ENCODE peak calls at places on chromosomes 6 and 20, in five cellular contexts. One of them, this sample, is unnamed.

GRCh38 chr20:20073851-20074252 is 21.5 kb downstream of the CFAP61 start:
- DNase-seq in GM10248: no peak
- DNase-seq in A549: no peak
- DNase-seq in activated CD8-positive, alpha-beta T cell treated with anti-CD3 and anti-CD28 coated beads for 36 hours: no peak
- DNase-seq in lower leg skin: no peak
- DNase-seq in this sample: no peak

GRCh38 chr6:34414999-34415858 is 10.6 kb downstream of the RPS10 start:
- DNase-seq in GM10248: peak
- DNase-seq in A549: peak
- DNase-seq in activated CD8-positive, alpha-beta T cell treated with anti-CD3 and anti-CD28 coated beads for 36 hours: peak
- DNase-seq in lower leg skin: no peak
- DNase-seq in this sample: no peak

GRCh38 chr20:19739351-19739750 is 18.7 kb upstream of the RIN2 start:
- DNase-seq in GM10248: no peak
- DNase-seq in A549: no peak
- DNase-seq in activated CD8-positive, alpha-beta T cell treated with anti-CD3 and anti-CD28 coated beads for 36 hours: no peak
- DNase-seq in lower leg skin: no peak
- DNase-seq in this sample: no peak

GRCh38 chr20:40160151-40160550 is 528.9 kb downstream of the MAFB start:
- DNase-seq in GM10248: peak
- DNase-seq in A549: peak
- DNase-seq in activated CD8-positive, alpha-beta T cell treated with anti-CD3 and anti-CD28 coated beads for 36 hours: peak
- DNase-seq in lower leg skin: no peak
- DNase-seq in this sample: no peak

GRCh38 chr6:102918161-102918560 is 1524.7 kb downstream of the GRIK2 start:
- DNase-seq in GM10248: no peak
- DNase-seq in A549: no peak
- DNase-seq in activated CD8-positive, alpha-beta T cell treated with anti-CD3 and anti-CD28 coated beads for 36 hours: no peak
- DNase-seq in lower leg skin: no peak
- DNase-seq in this sample: no peak

GRCh38 chr6:87378947-87379346 is 28.8 kb upstream of the CFAP206 start:
- DNase-seq in GM10248: peak
- DNase-seq in A549: no peak
- DNase-seq in activated CD8-positive, alpha-beta T cell treated with anti-CD3 and anti-CD28 coated beads for 36 hours: no peak
- DNase-seq in lower leg skin: no peak
- DNase-seq in this sample: no peak

GRCh38 chr6:110811187-110811586 is 4.1 kb downstream of the CDK19 start:
- DNase-seq in GM10248: peak
- DNase-seq in A549: no peak
- DNase-seq in activated CD8-positive, alpha-beta T cell treated with anti-CD3 and anti-CD28 coated beads for 36 hours: no peak
- DNase-seq in lower leg skin: no peak
- DNase-seq in this sample: no peak

GRCh38 chr6:132070356-132070755 is 119.2 kb upstream of the CCN2 start:
- DNase-seq in GM10248: no peak
- DNase-seq in A549: no peak
- DNase-seq in activated CD8-positive, alpha-beta T cell treated with anti-CD3 and anti-CD28 coated beads for 36 hours: no peak
- DNase-seq in lower leg skin: no peak
- DNase-seq in this sample: no peak

GRCh38 chr6:63410435-63411426 is 90.9 kb upstream of the LGSN start:
- DNase-seq in GM10248: no peak
- DNase-seq in A549: no peak
- DNase-seq in activated CD8-positive, alpha-beta T cell treated with anti-CD3 and anti-CD28 coated beads for 36 hours: no peak
- DNase-seq in lower leg skin: no peak
- DNase-seq in this sample: no peak

GRCh38 chr6:16154904-16155303 is 26.0 kb downstream of the MYLIP start:
- DNase-seq in GM10248: no peak
- DNase-seq in A549: no peak
- DNase-seq in activated CD8-positive, alpha-beta T cell treated with anti-CD3 and anti-CD28 coated beads for 36 hours: no peak
- DNase-seq in lower leg skin: no peak
- DNase-seq in this sample: no peak

GRCh38 chr6:43968110-43968965 is 158.9 kb downstream of the MRPL14 start:
- DNase-seq in GM10248: no peak
- DNase-seq in A549: no peak
- DNase-seq in activated CD8-positive, alpha-beta T cell treated with anti-CD3 and anti-CD28 coated beads for 36 hours: no peak
- DNase-seq in lower leg skin: peak
- DNase-seq in this sample: no peak

GRCh38 chr20:58712116-58712822 is 19.7 kb downstream of the NPEPL1 start:
- DNase-seq in GM10248: no peak
- DNase-seq in A549: no peak
- DNase-seq in activated CD8-positive, alpha-beta T cell treated with anti-CD3 and anti-CD28 coated beads for 36 hours: no peak
- DNase-seq in lower leg skin: peak
- DNase-seq in this sample: no peak

GRCh38 chr6:149541139-149541538 is 4.7 kb downstream of the PPIL4 start:
- DNase-seq in GM10248: no peak
- DNase-seq in A549: no peak
- DNase-seq in activated CD8-positive, alpha-beta T cell treated with anti-CD3 and anti-CD28 coated beads for 36 hours: no peak
- DNase-seq in lower leg skin: no peak
- DNase-seq in this sample: no peak

GRCh38 chr6:163243083-163243482 is 171.4 kb upstream of the QKI start:
- DNase-seq in GM10248: no peak
- DNase-seq in A549: no peak
- DNase-seq in activated CD8-positive, alpha-beta T cell treated with anti-CD3 and anti-CD28 coated beads for 36 hours: no peak
- DNase-seq in lower leg skin: no peak
- DNase-seq in this sample: no peak

GRCh38 chr6:108027594-108027993 is 46.9 kb downstream of the OSTM1 start:
- DNase-seq in GM10248: no peak
- DNase-seq in A549: peak
- DNase-seq in activated CD8-positive, alpha-beta T cell treated with anti-CD3 and anti-CD28 coated beads for 36 hours: no peak
- DNase-seq in lower leg skin: no peak
- DNase-seq in this sample: no peak

GRCh38 chr20:57013741-57014140 is 252.7 kb downstream of the BMP7 start:
- DNase-seq in GM10248: no peak
- DNase-seq in A549: no peak
- DNase-seq in activated CD8-positive, alpha-beta T cell treated with anti-CD3 and anti-CD28 coated beads for 36 hours: no peak
- DNase-seq in lower leg skin: no peak
- DNase-seq in this sample: no peak

GRCh38 chr20:47821481-47822100 is 36.3 kb upstream of the SULF2 start:
- DNase-seq in GM10248: no peak
- DNase-seq in A549: peak
- DNase-seq in activated CD8-positive, alpha-beta T cell treated with anti-CD3 and anti-CD28 coated beads for 36 hours: no peak
- DNase-seq in lower leg skin: no peak
- DNase-seq in this sample: no peak

GRCh38 chr6:8982659-8983058 is 547.3 kb upstream of the SLC35B3 start:
- DNase-seq in GM10248: no peak
- DNase-seq in A549: no peak
- DNase-seq in activated CD8-positive, alpha-beta T cell treated with anti-CD3 and anti-CD28 coated beads for 36 hours: no peak
- DNase-seq in lower leg skin: no peak
- DNase-seq in this sample: no peak

GRCh38 chr6:115287467-115287866 is 773.2 kb downstream of the FRK start:
- DNase-seq in GM10248: no peak
- DNase-seq in A549: no peak
- DNase-seq in activated CD8-positive, alpha-beta T cell treated with anti-CD3 and anti-CD28 coated beads for 36 hours: no peak
- DNase-seq in lower leg skin: no peak
- DNase-seq in this sample: no peak

GRCh38 chr6:41239467-41240159 is 11.5 kb downstream of the TREML4 start:
- DNase-seq in GM10248: no peak
- DNase-seq in A549: no peak
- DNase-seq in activated CD8-positive, alpha-beta T cell treated with anti-CD3 and anti-CD28 coated beads for 36 hours: no peak
- DNase-seq in lower leg skin: no peak
- DNase-seq in this sample: no peak

GRCh38 chr20:33862709-33863403 is 51.7 kb downstream of the CHMP4B start:
- DNase-seq in GM10248: peak
- DNase-seq in A549: peak
- DNase-seq in activated CD8-positive, alpha-beta T cell treated with anti-CD3 and anti-CD28 coated beads for 36 hours: peak
- DNase-seq in lower leg skin: peak
- DNase-seq in this sample: peak

GRCh38 chr20:478949-479429 is 16.7 kb upstream of the TBC1D20 start:
- DNase-seq in GM10248: peak
- DNase-seq in A549: peak
- DNase-seq in activated CD8-positive, alpha-beta T cell treated with anti-CD3 and anti-CD28 coated beads for 36 hours: peak
- DNase-seq in lower leg skin: no peak
- DNase-seq in this sample: no peak

GRCh38 chr20:49590163-49591017 is 22.5 kb upstream of the PTGIS start:
- DNase-seq in GM10248: no peak
- DNase-seq in A549: no peak
- DNase-seq in activated CD8-positive, alpha-beta T cell treated with anti-CD3 and anti-CD28 coated beads for 36 hours: peak
- DNase-seq in lower leg skin: no peak
- DNase-seq in this sample: no peak

GRCh38 chr6:214428-214827 is 77.9 kb upstream of the DUSP22 start:
- DNase-seq in GM10248: no peak
- DNase-seq in A549: no peak
- DNase-seq in activated CD8-positive, alpha-beta T cell treated with anti-CD3 and anti-CD28 coated beads for 36 hours: no peak
- DNase-seq in lower leg skin: peak
- DNase-seq in this sample: no peak

GRCh38 chr6:33429745-33430042 is 9.8 kb downstream of the SYNGAP1 start:
- DNase-seq in GM10248: no peak
- DNase-seq in A549: no peak
- DNase-seq in activated CD8-positive, alpha-beta T cell treated with anti-CD3 and anti-CD28 coated beads for 36 hours: peak
- DNase-seq in lower leg skin: no peak
- DNase-seq in this sample: no peak

GRCh38 chr20:8399963-8400362 is 267.9 kb downstream of the PLCB1 start:
- DNase-seq in GM10248: peak
- DNase-seq in A549: no peak
- DNase-seq in activated CD8-positive, alpha-beta T cell treated with anti-CD3 and anti-CD28 coated beads for 36 hours: no peak
- DNase-seq in lower leg skin: no peak
- DNase-seq in this sample: no peak

GRCh38 chr6:80454197-80454596 is 347.7 kb downstream of the BCKDHB start:
- DNase-seq in GM10248: no peak
- DNase-seq in A549: no peak
- DNase-seq in activated CD8-positive, alpha-beta T cell treated with anti-CD3 and anti-CD28 coated beads for 36 hours: peak
- DNase-seq in lower leg skin: no peak
- DNase-seq in this sample: no peak

GRCh38 chr6:28005124-28005662 is 48.2 kb downstream of the OR2B6 start:
- DNase-seq in GM10248: no peak
- DNase-seq in A549: no peak
- DNase-seq in activated CD8-positive, alpha-beta T cell treated with anti-CD3 and anti-CD28 coated beads for 36 hours: no peak
- DNase-seq in lower leg skin: no peak
- DNase-seq in this sample: no peak

GRCh38 chr6:163335671-163336545 is 78.6 kb upstream of the QKI start:
- DNase-seq in GM10248: no peak
- DNase-seq in A549: no peak
- DNase-seq in activated CD8-positive, alpha-beta T cell treated with anti-CD3 and anti-CD28 coated beads for 36 hours: no peak
- DNase-seq in lower leg skin: no peak
- DNase-seq in this sample: no peak

GRCh38 chr20:44802702-44803101 is 7.6 kb downstream of the RIMS4 start:
- DNase-seq in GM10248: no peak
- DNase-seq in A549: no peak
- DNase-seq in activated CD8-positive, alpha-beta T cell treated with anti-CD3 and anti-CD28 coated beads for 36 hours: no peak
- DNase-seq in lower leg skin: no peak
- DNase-seq in this sample: no peak

GRCh38 chr20:44803383-44803941 is 6.9 kb downstream of the RIMS4 start:
- DNase-seq in GM10248: no peak
- DNase-seq in A549: no peak
- DNase-seq in activated CD8-positive, alpha-beta T cell treated with anti-CD3 and anti-CD28 coated beads for 36 hours: no peak
- DNase-seq in lower leg skin: no peak
- DNase-seq in this sample: no peak

GRCh38 chr20:44796758-44797457 is 13.4 kb downstream of the RIMS4 start:
- DNase-seq in GM10248: no peak
- DNase-seq in A549: no peak
- DNase-seq in activated CD8-positive, alpha-beta T cell treated with anti-CD3 and anti-CD28 coated beads for 36 hours: no peak
- DNase-seq in lower leg skin: no peak
- DNase-seq in this sample: no peak

GRCh38 chr20:44799691-44800090 is 10.7 kb downstream of the RIMS4 start:
- DNase-seq in GM10248: no peak
- DNase-seq in A549: no peak
- DNase-seq in activated CD8-positive, alpha-beta T cell treated with anti-CD3 and anti-CD28 coated beads for 36 hours: no peak
- DNase-seq in lower leg skin: no peak
- DNase-seq in this sample: no peak

GRCh38 chr20:44800398-44801046 is 9.8 kb downstream of the RIMS4 start:
- DNase-seq in GM10248: no peak
- DNase-seq in A549: no peak
- DNase-seq in activated CD8-positive, alpha-beta T cell treated with anti-CD3 and anti-CD28 coated beads for 36 hours: peak
- DNase-seq in lower leg skin: no peak
- DNase-seq in this sample: no peak
- TF ChIP-seq CTCF in GM10248: peak
- TF ChIP-seq CTCF in A549: peak
- TF ChIP-seq CTCF in activated CD8-positive, alpha-beta T cell treated with anti-CD3 and anti-CD28 coated beads for 36 hours: peak
- TF ChIP-seq CTCF in lower leg skin: no peak
- TF ChIP-seq CTCF in this sample: no peak

DNA sequence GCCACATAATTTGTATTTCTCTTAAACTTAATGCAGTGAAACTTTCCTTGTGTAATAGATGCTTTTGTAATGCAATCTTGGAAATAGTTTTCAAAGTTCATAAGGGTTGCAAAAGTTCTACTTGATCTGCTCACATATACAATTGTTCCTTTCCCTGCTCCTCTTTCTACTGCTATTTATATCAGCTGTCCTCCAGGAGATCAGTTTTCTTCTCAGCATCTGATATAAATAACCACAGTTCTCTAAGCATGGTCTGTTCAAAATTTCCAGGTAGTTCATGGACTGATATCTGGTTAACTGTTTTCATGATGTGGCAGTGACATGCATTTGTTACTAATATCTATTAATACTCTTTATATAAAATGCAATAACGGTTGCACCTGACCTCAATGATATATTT is 120.4 kb downstream of the KCNQ5 start:
- DNase-seq in GM10248: no peak
- DNase-seq in A549: no peak
- DNase-seq in activated CD8-positive, alpha-beta T cell treated with anti-CD3 and anti-CD28 coated beads for 36 hours: no peak
- DNase-seq in lower leg skin: no peak
- DNase-seq in this sample: no peak
- TF ChIP-seq CTCF in GM10248: no peak
- TF ChIP-seq CTCF in A549: no peak
- TF ChIP-seq CTCF in activated CD8-positive, alpha-beta T cell treated with anti-CD3 and anti-CD28 coated beads for 36 hours: no peak
- TF ChIP-seq CTCF in lower leg skin: no peak
- TF ChIP-seq CTCF in this sample: no peak

GRCh38 chr6:32240686-32241085 is 16.8 kb upstream of the NOTCH4 start:
- DNase-seq in GM10248: no peak
- DNase-seq in A549: no peak
- DNase-seq in activated CD8-positive, alpha-beta T cell treated with anti-CD3 and anti-CD28 coated beads for 36 hours: no peak
- DNase-seq in lower leg skin: no peak
- DNase-seq in this sample: no peak
- TF ChIP-seq CTCF in GM10248: no peak
- TF ChIP-seq CTCF in A549: no peak
- TF ChIP-seq CTCF in activated CD8-positive, alpha-beta T cell treated with anti-CD3 and anti-CD28 coated beads for 36 hours: no peak
- TF ChIP-seq CTCF in lower leg skin: no peak
- TF ChIP-seq CTCF in this sample: no peak

GRCh38 chr6:51513891-51514290 is 573.5 kb downstream of the PKHD1 start:
- DNase-seq in GM10248: no peak
- DNase-seq in A549: no peak
- DNase-seq in activated CD8-positive, alpha-beta T cell treated with anti-CD3 and anti-CD28 coated beads for 36 hours: no peak
- DNase-seq in lower leg skin: no peak
- DNase-seq in this sample: no peak

GRCh38 chr6:51514396-51515051 is 572.9 kb downstream of the PKHD1 start:
- DNase-seq in GM10248: no peak
- DNase-seq in A549: no peak
- DNase-seq in activated CD8-positive, alpha-beta T cell treated with anti-CD3 and anti-CD28 coated beads for 36 hours: no peak
- DNase-seq in lower leg skin: no peak
- DNase-seq in this sample: no peak

GRCh38 chr6:51509597-51509996 is 577.8 kb downstream of the PKHD1 start:
- DNase-seq in GM10248: no peak
- DNase-seq in A549: no peak
- DNase-seq in activated CD8-positive, alpha-beta T cell treated with anti-CD3 and anti-CD28 coated beads for 36 hours: no peak
- DNase-seq in lower leg skin: no peak
- DNase-seq in this sample: no peak

GRCh38 chr6:51511081-51511480 is 576.3 kb downstream of the PKHD1 start:
- DNase-seq in GM10248: no peak
- DNase-seq in A549: no peak
- DNase-seq in activated CD8-positive, alpha-beta T cell treated with anti-CD3 and anti-CD28 coated beads for 36 hours: no peak
- DNase-seq in lower leg skin: no peak
- DNase-seq in this sample: no peak

DNA sequence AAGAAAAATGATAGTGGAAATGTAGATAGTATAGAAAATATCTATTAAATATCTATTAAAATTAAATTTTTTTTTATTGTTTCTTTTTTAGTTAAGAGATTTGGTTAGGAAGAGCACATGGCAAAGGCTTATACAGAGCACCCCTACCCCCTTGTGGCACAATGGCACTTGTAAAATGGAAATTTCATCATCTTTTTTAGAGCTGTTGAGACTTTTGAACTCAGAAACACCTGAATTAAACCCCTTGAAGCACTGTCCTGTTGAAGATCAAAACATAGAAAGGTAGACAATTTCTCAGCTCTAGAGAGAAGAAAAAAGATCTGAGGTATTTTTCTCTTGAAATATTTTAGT is 572.4 kb downstream of the PKHD1 start:
- DNase-seq in GM10248: no peak
- DNase-seq in A549: no peak
- DNase-seq in activated CD8-positive, alpha-beta T cell treated with anti-CD3 and anti-CD28 coated beads for 36 hours: no peak
- DNase-seq in lower leg skin: no peak
- DNase-seq in this sample: no peak
- TF ChIP-seq CTCF in GM10248: no peak
- TF ChIP-seq CTCF in A549: no peak
- TF ChIP-seq CTCF in activated CD8-positive, alpha-beta T cell treated with anti-CD3 and anti-CD28 coated beads for 36 hours: no peak
- TF ChIP-seq CTCF in lower leg skin: no peak
- TF ChIP-seq CTCF in this sample: no peak

This sample was measured in activated B cell treated with CpG ODN at 0.5 μM for 24 hours.